ENCODE peak calls at places on chromosomes 6 and 20, in ten cellular contexts. X is activated naive CD4-positive, alpha-beta T cell; B is right atrium auricular region; K is lower leg skin; N is occipital lobe; Q is D341Med; U is cardiac septum; F is stimulated activated CD4-positive, alpha-beta T cell treated with anti-CD3 and anti-CD28 coated beads, Interleukin-2, amount 100 ng/mL, for 24 hours; T is fibroblast of mammary gland; O is A172. Y is an unnamed sample.

GRCh38 chr20:7650481-7650880 is 289.8 kb downstream of the HAO1 start:
- DNase-seq in X (no peak), B (peak), K (peak), N (no peak), Q (no peak), U (no peak), F (no peak), T (peak), O (no peak), Y (no peak)

GRCh38 chr20:60820149-60820548 is 431.9 kb upstream of the CDH4 start:
- DNase-seq in X (no peak), B (no peak), K (no peak), N (no peak), Q (no peak), U (no peak), F (no peak), T (no peak), O (no peak), Y (no peak)

GRCh38 chr6:148700047-148700712 is 46.6 kb upstream of the UST start:
- DNase-seq in X (no peak), B (no peak), K (no peak), N (no peak), Q (no peak), U (no peak), F (no peak), T (peak), O (no peak), Y (no peak)

GRCh38 chr6:168950500-168951223 is 303.0 kb downstream of the THBS2 start:
- DNase-seq in X (no peak), B (no peak), K (no peak), N (peak), Q (no peak), U (no peak), F (no peak), T (peak), O (no peak), Y (no peak)

GRCh38 chr20:41524980-41525613 is 93.1 kb downstream of the CHD6 start:
- DNase-seq in X (no peak), B (peak), K (peak), N (peak), Q (peak), U (peak), F (no peak), T (peak), O (peak), Y (no peak)

GRCh38 chr6:44548319-44548718 is 160.8 kb downstream of the CDC5L start:
- DNase-seq in X (no peak), B (no peak), K (no peak), N (no peak), Q (no peak), U (no peak), F (no peak), T (no peak), O (no peak), Y (no peak)

GRCh38 chr6:680204-680603 is 12.7 kb downstream of the EXOC2 start:
- DNase-seq in X (no peak), B (no peak), K (no peak), N (no peak), Q (no peak), U (no peak), F (no peak), T (no peak), O (no peak), Y (no peak)

GRCh38 chr20:5650191-5650691 is 100.0 kb upstream of the SHLD1 start:
- DNase-seq in X (no peak), B (no peak), K (no peak), N (no peak), Q (no peak), U (no peak), F (no peak), T (no peak), O (no peak), Y (no peak)

GRCh38 chr6:147947521-147947920 is 395.1 kb upstream of the SASH1 start:
- DNase-seq in X (no peak), B (no peak), K (no peak), N (no peak), Q (no peak), U (no peak), F (no peak), T (peak), O (no peak), Y (no peak)

GRCh38 chr6:161976569-161976968 is 702.7 kb upstream of the AGPAT4 start:
- DNase-seq in X (no peak), B (no peak), K (no peak), N (no peak), Q (no peak), U (no peak), F (no peak), T (no peak), O (no peak), Y (no peak)

GRCh38 chr20:17612975-17613327 is 43.1 kb downstream of the DSTN start:
- DNase-seq in X (no peak), B (no peak), K (peak), N (no peak), Q (peak), U (no peak), F (no peak), T (no peak), O (no peak), Y (no peak)

GRCh38 chr20:56932575-56933330 is 303.6 kb downstream of the TFAP2C start:
- DNase-seq in X (no peak), B (no peak), K (no peak), N (no peak), Q (no peak), U (no peak), F (no peak), T (no peak), O (no peak), Y (no peak)

GRCh38 chr20:5141615-5142014 is 14.8 kb downstream of the CDS2 start:
- DNase-seq in X (no peak), B (no peak), K (no peak), N (no peak), Q (no peak), U (no peak), F (no peak), T (no peak), O (no peak), Y (no peak)

GRCh38 chr6:52675372-52675771 is 4.5 kb downstream of the TMEM14A start:
- DNase-seq in X (no peak), B (no peak), K (no peak), N (no peak), Q (no peak), U (no peak), F (no peak), T (no peak), O (no peak), Y (no peak)

GRCh38 chr20:15924556-15924955 is 648.7 kb downstream of the KIF16B start:
- DNase-seq in X (no peak), B (no peak), K (no peak), N (no peak), Q (no peak), U (no peak), F (no peak), T (no peak), O (no peak), Y (no peak)

GRCh38 chr6:97289332-97289731 is 6.3 kb upstream of the MMS22L start:
- DNase-seq in X (no peak), B (no peak), K (no peak), N (no peak), Q (no peak), U (no peak), F (no peak), T (no peak), O (no peak), Y (no peak)

GRCh38 chr6:43093361-43094289 is 17.5 kb downstream of the PTK7 start:
- DNase-seq in X (no peak), B (peak), K (peak), N (no peak), Q (no peak), U (no peak), F (no peak), T (peak), O (peak), Y (no peak)

GRCh38 chr20:34542439-34542838 is 16.1 kb upstream of the MAP1LC3A start:
- DNase-seq in X (no peak), B (no peak), K (no peak), N (no peak), Q (no peak), U (no peak), F (no peak), T (no peak), O (no peak), Y (no peak)

GRCh38 chr6:155024628-155025027 is 29.5 kb downstream of the TIAM2 start:
- DNase-seq in X (no peak), B (no peak), K (no peak), N (no peak), Q (no peak), U (no peak), F (no peak), T (no peak), O (no peak), Y (no peak)

GRCh38 chr20:623041-623440 is 12.9 kb upstream of the TCF15 start:
- DNase-seq in X (no peak), B (no peak), K (no peak), N (no peak), Q (no peak), U (no peak), F (no peak), T (no peak), O (no peak), Y (no peak)

GRCh38 chr6:100078509-100078908 is 84.5 kb upstream of the MCHR2 start:
- DNase-seq in X (no peak), B (no peak), K (no peak), N (no peak), Q (peak), U (no peak), F (no peak), T (peak), O (peak), Y (peak)

GRCh38 chr6:108781419-108782110 is 66.7 kb upstream of the ARMC2 start:
- DNase-seq in X (no peak), B (no peak), K (no peak), N (no peak), Q (no peak), U (no peak), F (no peak), T (peak), O (no peak), Y (no peak)

GRCh38 chr6:74115674-74116073 is 419.7 kb downstream of the CD109 start:
- DNase-seq in X (no peak), B (no peak), K (no peak), N (no peak), Q (no peak), U (no peak), F (no peak), T (peak), O (no peak), Y (no peak)

GRCh38 chr6:69386431-69386830 is 410.4 kb downstream of the LMBRD1 start:
- DNase-seq in X (no peak), B (no peak), K (no peak), N (no peak), Q (no peak), U (no peak), F (no peak), T (no peak), O (no peak), Y (no peak)

GRCh38 chr6:147167009-147167408 is 37.2 kb upstream of the STXBP5 start:
- DNase-seq in X (no peak), B (no peak), K (no peak), N (no peak), Q (no peak), U (no peak), F (no peak), T (no peak), O (no peak), Y (no peak)

GRCh38 chr20:62405108-62405980 is 1.7 kb downstream of the CABLES2 start:
- DNase-seq in X (no peak), B (peak), K (no peak), N (no peak), Q (no peak), U (no peak), F (no peak), T (peak), O (no peak), Y (no peak)

GRCh38 chr6:78300885-78301284 is 566.5 kb upstream of the IRAK1BP1 start:
- DNase-seq in X (no peak), B (no peak), K (no peak), N (no peak), Q (no peak), U (no peak), F (no peak), T (no peak), O (no peak), Y (no peak)

GRCh38 chr20:9040874-9041524 is 27.9 kb upstream of the PLCB4 start:
- DNase-seq in X (no peak), B (no peak), K (no peak), N (no peak), Q (no peak), U (no peak), F (no peak), T (peak), O (no peak), Y (no peak)

GRCh38 chr20:31968299-31969126 is 562 bp downstream of the XKR7 start:
- DNase-seq in X (peak), B (peak), K (peak), N (peak), Q (peak), U (peak), F (peak), T (peak), O (peak), Y (peak)

GRCh38 chr6:147022041-147022440 is 182.2 kb upstream of the STXBP5 start:
- DNase-seq in X (no peak), B (no peak), K (no peak), N (no peak), Q (no peak), U (no peak), F (no peak), T (peak), O (peak), Y (no peak)

GRCh38 chr20:44079291-44079690 is 107.7 kb downstream of the JPH2 start:
- DNase-seq in X (no peak), B (peak), K (no peak), N (no peak), Q (no peak), U (no peak), F (no peak), T (peak), O (no peak), Y (no peak)

GRCh38 chr6:36692220-36692619 is 5.4 kb upstream of the RAB44 start:
- DNase-seq in X (no peak), B (no peak), K (no peak), N (no peak), Q (no peak), U (peak), F (no peak), T (no peak), O (no peak), Y (no peak)

GRCh38 chr20:11195899-11196558 is 522.2 kb upstream of the JAG1 start:
- DNase-seq in X (no peak), B (no peak), K (no peak), N (no peak), Q (no peak), U (no peak), F (no peak), T (peak), O (peak), Y (no peak)